ENCODE peak calls at places on chromosomes 11 and 22, in six cellular contexts. One of them, this sample, is unnamed.

GRCh38 chr11:65165847-65166317 is 4.2 kb upstream of the SPDYC start:
- DNase-seq in stimulated activated CD4-positive, alpha-beta T cell treated with anti-CD3 and anti-CD28 coated beads, Interleukin-1b, Interleukin-23, amount 100 ng/mL, for 1 hour: no peak
- DNase-seq in esophagus squamous epithelium: no peak
- DNase-seq in left cardiac atrium: no peak
- DNase-seq in dermis blood vessel endothelial cell: no peak
- DNase-seq in T-cell: no peak
- DNase-seq in this sample: no peak

GRCh38 chr22:44120314-44120704 is 60.4 kb upstream of the PARVG start:
- DNase-seq in stimulated activated CD4-positive, alpha-beta T cell treated with anti-CD3 and anti-CD28 coated beads, Interleukin-1b, Interleukin-23, amount 100 ng/mL, for 1 hour: no peak
- DNase-seq in esophagus squamous epithelium: no peak
- DNase-seq in left cardiac atrium: no peak
- DNase-seq in dermis blood vessel endothelial cell: no peak
- DNase-seq in T-cell: no peak
- DNase-seq in this sample: no peak

GRCh38 chr11:69657911-69658605 is 17.1 kb downstream of the LTO1 start:
- DNase-seq in stimulated activated CD4-positive, alpha-beta T cell treated with anti-CD3 and anti-CD28 coated beads, Interleukin-1b, Interleukin-23, amount 100 ng/mL, for 1 hour: no peak
- DNase-seq in esophagus squamous epithelium: no peak
- DNase-seq in left cardiac atrium: no peak
- DNase-seq in dermis blood vessel endothelial cell: peak; percentile 46
- DNase-seq in T-cell: no peak
- DNase-seq in this sample: no peak

GRCh38 chr11:76267563-76267962 is 61.3 kb upstream of the WNT11 start:
- DNase-seq in stimulated activated CD4-positive, alpha-beta T cell treated with anti-CD3 and anti-CD28 coated beads, Interleukin-1b, Interleukin-23, amount 100 ng/mL, for 1 hour: no peak
- DNase-seq in esophagus squamous epithelium: no peak
- DNase-seq in left cardiac atrium: no peak
- DNase-seq in dermis blood vessel endothelial cell: no peak
- DNase-seq in T-cell: no peak
- DNase-seq in this sample: no peak

GRCh38 chr11:17250561-17251350 is 25.8 kb upstream of the NUCB2 start:
- DNase-seq in stimulated activated CD4-positive, alpha-beta T cell treated with anti-CD3 and anti-CD28 coated beads, Interleukin-1b, Interleukin-23, amount 100 ng/mL, for 1 hour: no peak
- DNase-seq in esophagus squamous epithelium: no peak
- DNase-seq in left cardiac atrium: no peak
- DNase-seq in dermis blood vessel endothelial cell: no peak
- DNase-seq in T-cell: no peak
- DNase-seq in this sample: no peak

GRCh38 chr11:58979222-58979621 is 39.9 kb downstream of the GLYATL1 start:
- DNase-seq in stimulated activated CD4-positive, alpha-beta T cell treated with anti-CD3 and anti-CD28 coated beads, Interleukin-1b, Interleukin-23, amount 100 ng/mL, for 1 hour: no peak
- DNase-seq in esophagus squamous epithelium: no peak
- DNase-seq in left cardiac atrium: no peak
- DNase-seq in dermis blood vessel endothelial cell: no peak
- DNase-seq in T-cell: no peak
- DNase-seq in this sample: no peak

GRCh38 chr11:110812334-110812733 is 100.1 kb upstream of the ARHGAP20 start:
- DNase-seq in stimulated activated CD4-positive, alpha-beta T cell treated with anti-CD3 and anti-CD28 coated beads, Interleukin-1b, Interleukin-23, amount 100 ng/mL, for 1 hour: no peak
- DNase-seq in esophagus squamous epithelium: no peak
- DNase-seq in left cardiac atrium: no peak
- DNase-seq in dermis blood vessel endothelial cell: no peak
- DNase-seq in T-cell: no peak
- DNase-seq in this sample: no peak

GRCh38 chr11:87819141-87819540 is 356.1 kb downstream of the RAB38 start:
- DNase-seq in stimulated activated CD4-positive, alpha-beta T cell treated with anti-CD3 and anti-CD28 coated beads, Interleukin-1b, Interleukin-23, amount 100 ng/mL, for 1 hour: no peak
- DNase-seq in esophagus squamous epithelium: no peak
- DNase-seq in left cardiac atrium: no peak
- DNase-seq in dermis blood vessel endothelial cell: no peak
- DNase-seq in T-cell: no peak
- DNase-seq in this sample: no peak

GRCh38 chr22:27662359-27663030 is 139.1 kb downstream of the MN1 start:
- DNase-seq in stimulated activated CD4-positive, alpha-beta T cell treated with anti-CD3 and anti-CD28 coated beads, Interleukin-1b, Interleukin-23, amount 100 ng/mL, for 1 hour: no peak
- DNase-seq in esophagus squamous epithelium: no peak
- DNase-seq in left cardiac atrium: peak; percentile 88
- DNase-seq in dermis blood vessel endothelial cell: peak; percentile 12
- DNase-seq in T-cell: no peak
- DNase-seq in this sample: peak; percentile 14

GRCh38 chr11:26992031-26992541 is 1.8 kb upstream of the FIBIN start:
- DNase-seq in stimulated activated CD4-positive, alpha-beta T cell treated with anti-CD3 and anti-CD28 coated beads, Interleukin-1b, Interleukin-23, amount 100 ng/mL, for 1 hour: no peak
- DNase-seq in esophagus squamous epithelium: no peak
- DNase-seq in left cardiac atrium: no peak
- DNase-seq in dermis blood vessel endothelial cell: no peak
- DNase-seq in T-cell: no peak
- DNase-seq in this sample: peak; percentile 80